ENCODE peak calls at places on chromosomes 4 and X, in four cellular contexts. Q, T, K and M are unnamed samples.

GRCh38 chrX:73852022-73852421 is 289.0 kb downstream of the CHIC1 start:
- DNase-seq in Q (no peak), T (no peak), K (no peak), M (no peak)

GRCh38 chr4:126939401-126939800 is 693.4 kb upstream of the INTU start:
- DNase-seq in Q (no peak), T (no peak), K (no peak), M (no peak)

GRCh38 chrX:150525061-150525919 is 43.1 kb upstream of the MTM1 start:
- DNase-seq in Q (no peak), T (no peak), K (no peak), M (no peak)

GRCh38 chrX:24619647-24620046 is 27.5 kb downstream of the PCYT1B start:
- DNase-seq in Q (no peak), T (no peak), K (peak), M (no peak)

GRCh38 chr4:121448231-121448630 is 67.4 kb upstream of the QRFPR start:
- DNase-seq in Q (no peak), T (peak), K (peak), M (no peak)

GRCh38 chr4:107900067-107900466 is 31.3 kb upstream of the CYP2U1 start:
- DNase-seq in Q (no peak), T (no peak), K (no peak), M (no peak)

GRCh38 chrX:13747836-13748235 is 13.3 kb downstream of the OFD1 start:
- DNase-seq in Q (peak), T (peak), K (peak), M (no peak)

GRCh38 chr4:84852081-84852480 is 114.4 kb downstream of the WDFY3 start:
- DNase-seq in Q (no peak), T (peak), K (no peak), M (no peak)

GRCh38 chr4:83217721-83218522 is 66.7 kb downstream of the COQ2 start:
- DNase-seq in Q (no peak), T (no peak), K (no peak), M (no peak)

GRCh38 chr4:33780952-33781655 is 2463.2 kb downstream of the ARAP2 start:
- DNase-seq in Q (no peak), T (peak), K (no peak), M (no peak)

GRCh38 chr4:129278868-129279267 is 182.9 kb downstream of the C4orf33 start:
- DNase-seq in Q (no peak), T (no peak), K (no peak), M (no peak)

DNA sequence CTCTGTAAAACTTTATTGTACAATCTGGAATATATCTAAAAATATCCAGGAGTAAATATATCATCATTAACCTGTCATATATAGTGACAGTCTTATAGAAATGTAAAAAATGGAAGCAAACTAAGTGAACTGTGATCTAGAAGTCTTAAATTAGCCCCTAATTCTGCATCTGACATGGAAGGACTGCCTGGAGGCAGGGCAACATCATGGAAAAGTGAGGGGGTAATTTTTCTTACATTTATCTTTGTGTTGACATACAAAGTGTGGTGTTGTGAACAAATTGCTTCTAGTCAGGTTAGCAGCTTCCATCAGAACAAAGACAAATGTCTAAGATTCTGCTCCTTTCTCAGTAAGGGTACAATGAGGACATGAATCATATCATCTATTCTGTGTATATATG is 186.3 kb downstream of the C4orf33 start:
- DNase-seq in Q (no peak), T (no peak), K (no peak), M (no peak)
- TF ChIP-seq POLR2AphosphoS5 in Q (no peak), T (no peak), K (no peak), M (no peak)

DNA sequence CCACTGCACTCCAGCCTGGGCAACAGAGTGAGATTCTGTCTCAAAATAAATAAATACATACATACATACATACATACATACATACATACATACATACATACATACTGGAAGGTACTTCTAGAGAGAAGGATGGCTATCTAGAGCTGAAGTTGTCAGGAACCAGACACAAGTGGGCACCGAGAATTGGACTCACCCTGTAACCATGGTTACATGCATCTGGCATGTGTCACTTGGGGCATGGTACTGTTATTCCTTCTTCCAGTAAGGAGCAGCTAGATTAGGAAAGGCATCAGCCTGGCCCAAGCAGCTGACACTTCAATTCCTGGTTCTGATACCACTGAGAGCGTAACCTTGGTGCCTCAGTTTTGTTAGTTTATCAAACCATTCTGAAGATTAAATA is 127.1 kb downstream of the SH3KBP1 start:
- DNase-seq in Q (no peak), T (no peak), K (no peak), M (no peak)
- H3K27ac ChIP-seq in Q (no peak), T (no peak), K (no peak), M (no peak)

DNA sequence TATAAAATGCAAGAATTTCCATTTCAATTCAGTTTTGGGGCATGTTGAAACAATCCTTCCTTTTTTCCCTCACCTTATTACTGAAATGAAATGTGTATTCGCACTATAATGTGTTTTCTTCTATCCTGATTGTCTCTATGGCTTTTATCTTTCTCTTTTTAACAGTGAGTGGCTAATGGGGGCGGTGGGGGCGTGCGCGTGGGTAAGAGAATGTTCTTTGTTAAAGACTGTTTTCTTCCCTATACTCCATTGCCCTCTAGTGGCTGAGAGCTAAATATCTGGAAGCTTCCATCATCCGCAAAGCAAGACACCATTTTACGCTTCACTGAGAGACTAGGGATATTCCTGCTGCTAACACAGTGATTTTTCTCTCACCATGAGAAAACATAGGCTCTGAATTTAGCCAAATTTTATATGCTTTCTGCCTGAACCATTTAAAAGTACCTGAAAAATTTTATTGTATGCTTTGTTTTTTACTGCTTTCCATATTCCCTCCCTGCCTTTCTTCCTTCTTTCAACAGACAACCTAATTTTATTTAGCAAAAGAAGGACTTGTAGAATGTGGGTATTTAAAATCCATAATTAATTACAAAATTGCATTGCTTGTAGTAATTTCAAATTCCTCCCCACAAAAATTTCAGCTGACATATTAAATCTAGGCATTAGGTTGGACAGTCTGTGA is 194.0 kb downstream of the GASK1B start:
- DNase-seq in Q (peak), T (peak), K (peak), M (peak)
- TF ChIP-seq TCF7L2 in Q (no peak), T (no peak), K (no peak), M (no peak)

GRCh38 chr4:689498-690122 is 659 bp upstream of the SLC49A3 start:
- DNase-seq in Q (no peak), T (no peak), K (no peak), M (no peak)
- TF ChIP-seq POLR2AphosphoS5 in Q (no peak), T (no peak), K (no peak), M (no peak)

DNA sequence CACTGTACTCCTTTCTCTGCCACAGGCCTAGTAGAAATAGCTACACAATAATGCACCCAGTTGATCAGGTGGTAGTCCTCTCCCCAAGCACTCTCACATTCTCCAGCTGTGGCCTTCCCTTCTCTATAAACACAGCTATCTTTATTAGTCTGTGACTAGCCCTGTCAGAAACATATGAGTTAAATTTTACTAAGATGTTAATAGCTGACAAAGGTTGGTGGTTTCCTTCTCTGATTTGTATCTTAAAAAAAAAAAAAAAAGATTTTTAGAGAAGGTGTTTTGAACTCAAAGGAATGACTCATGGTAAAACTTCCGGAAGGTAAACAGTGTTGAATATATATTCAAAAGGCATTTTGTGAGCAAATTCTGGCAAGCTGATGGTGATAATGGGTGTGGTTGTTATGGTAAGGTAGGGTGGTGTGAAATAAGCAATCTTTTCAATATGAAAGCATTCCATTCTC is 327.4 kb downstream of the PPP3CA start:
- DNase-seq in Q (no peak), T (peak), K (peak), M (no peak)
- H3K27ac ChIP-seq in Q (no peak), T (peak), K (no peak), M (no peak)